ENCODE peak calls at places on chromosome 9, in eight cellular contexts. One of them, this sample, is unnamed.

GRCh38 chr9:6218099-6218502 is 2.5 kb downstream of the IL33 start:
- DNase-seq in left ventricle myocardium inferior: no peak
- DNase-seq in caudate nucleus: no peak
- DNase-seq in NCI-H2081: no peak
- DNase-seq in GM12892: no peak
- DNase-seq in EH: peak
- DNase-seq in fibroblast of the aortic adventitia: peak
- DNase-seq in pons: no peak
- DNase-seq in this sample: no peak

GRCh38 chr9:37501957-37502596 is 16.3 kb downstream of the POLR1E start:
- DNase-seq in left ventricle myocardium inferior: no peak
- DNase-seq in caudate nucleus: no peak
- DNase-seq in NCI-H2081: no peak
- DNase-seq in GM12892: no peak
- DNase-seq in EH: no peak
- DNase-seq in fibroblast of the aortic adventitia: no peak
- DNase-seq in pons: no peak
- DNase-seq in this sample: no peak

GRCh38 chr9:111873901-111874300 is 22.7 kb upstream of the UGCG start:
- DNase-seq in left ventricle myocardium inferior: no peak
- DNase-seq in caudate nucleus: no peak
- DNase-seq in NCI-H2081: no peak
- DNase-seq in GM12892: no peak
- DNase-seq in EH: no peak
- DNase-seq in fibroblast of the aortic adventitia: peak
- DNase-seq in pons: no peak
- DNase-seq in this sample: no peak

GRCh38 chr9:24381205-24381604 is 164.5 kb downstream of the IZUMO3 start:
- DNase-seq in left ventricle myocardium inferior: no peak
- DNase-seq in caudate nucleus: no peak
- DNase-seq in NCI-H2081: no peak
- DNase-seq in GM12892: no peak
- DNase-seq in EH: no peak
- DNase-seq in fibroblast of the aortic adventitia: no peak
- DNase-seq in pons: no peak
- DNase-seq in this sample: no peak

GRCh38 chr9:80664327-80665210 is 1024.8 kb downstream of the TLE1 start:
- DNase-seq in left ventricle myocardium inferior: no peak
- DNase-seq in caudate nucleus: no peak
- DNase-seq in NCI-H2081: no peak
- DNase-seq in GM12892: no peak
- DNase-seq in EH: no peak
- DNase-seq in fibroblast of the aortic adventitia: no peak
- DNase-seq in pons: peak
- DNase-seq in this sample: peak

GRCh38 chr9:15606667-15607472 is 54.0 kb downstream of the CCDC171 start:
- DNase-seq in left ventricle myocardium inferior: no peak
- DNase-seq in caudate nucleus: no peak
- DNase-seq in NCI-H2081: peak
- DNase-seq in GM12892: no peak
- DNase-seq in EH: peak
- DNase-seq in fibroblast of the aortic adventitia: peak
- DNase-seq in pons: peak
- DNase-seq in this sample: peak

GRCh38 chr9:6247266-6247665 is 31.7 kb downstream of the IL33 start:
- DNase-seq in left ventricle myocardium inferior: no peak
- DNase-seq in caudate nucleus: no peak
- DNase-seq in NCI-H2081: no peak
- DNase-seq in GM12892: no peak
- DNase-seq in EH: no peak
- DNase-seq in fibroblast of the aortic adventitia: peak
- DNase-seq in pons: no peak
- DNase-seq in this sample: no peak

GRCh38 chr9:120344230-120344629 is 235.7 kb downstream of the CDK5RAP2 start:
- DNase-seq in left ventricle myocardium inferior: no peak
- DNase-seq in caudate nucleus: no peak
- DNase-seq in NCI-H2081: no peak
- DNase-seq in GM12892: no peak
- DNase-seq in EH: peak
- DNase-seq in fibroblast of the aortic adventitia: peak
- DNase-seq in pons: no peak
- DNase-seq in this sample: no peak

GRCh38 chr9:130421802-130422276 is 22.9 kb upstream of the ASS1 start:
- DNase-seq in left ventricle myocardium inferior: no peak
- DNase-seq in caudate nucleus: no peak
- DNase-seq in NCI-H2081: peak
- DNase-seq in GM12892: no peak
- DNase-seq in EH: peak
- DNase-seq in fibroblast of the aortic adventitia: no peak
- DNase-seq in pons: no peak
- DNase-seq in this sample: peak

GRCh38 chr9:4197548-4197947 is 102.3 kb downstream of the GLIS3 start:
- DNase-seq in left ventricle myocardium inferior: no peak
- DNase-seq in caudate nucleus: no peak
- DNase-seq in NCI-H2081: peak
- DNase-seq in GM12892: no peak
- DNase-seq in EH: no peak
- DNase-seq in fibroblast of the aortic adventitia: no peak
- DNase-seq in pons: peak
- DNase-seq in this sample: peak

GRCh38 chr9:110936719-110937452 is 101.4 kb downstream of the LPAR1 start:
- DNase-seq in left ventricle myocardium inferior: no peak
- DNase-seq in caudate nucleus: no peak
- DNase-seq in NCI-H2081: no peak
- DNase-seq in GM12892: no peak
- DNase-seq in EH: peak
- DNase-seq in fibroblast of the aortic adventitia: peak
- DNase-seq in pons: peak
- DNase-seq in this sample: no peak

GRCh38 chr9:120829650-120830049 is 13.1 kb downstream of the PSMD5 start:
- DNase-seq in left ventricle myocardium inferior: no peak
- DNase-seq in caudate nucleus: no peak
- DNase-seq in NCI-H2081: no peak
- DNase-seq in GM12892: no peak
- DNase-seq in EH: no peak
- DNase-seq in fibroblast of the aortic adventitia: no peak
- DNase-seq in pons: no peak
- DNase-seq in this sample: no peak

GRCh38 chr9:101226161-101226560 is 158.6 kb downstream of the BAAT start:
- DNase-seq in left ventricle myocardium inferior: no peak
- DNase-seq in caudate nucleus: peak
- DNase-seq in NCI-H2081: no peak
- DNase-seq in GM12892: no peak
- DNase-seq in EH: no peak
- DNase-seq in fibroblast of the aortic adventitia: no peak
- DNase-seq in pons: peak
- DNase-seq in this sample: no peak

This sample was measured in iPS-NIHi11.